ENCODE peak calls at places on chromosomes 11 and 22, in five cellular contexts. D is lower lobe of right lung, X is fibroblast of the aortic adventitia, L is progenitor cell of endocrine pancreas, K is glutamatergic neuron. N is an unnamed sample.

GRCh38 chr11:130323452-130324448 is 9.0 kb upstream of the ZBTB44 start:
- DNase-seq in L (no peak), X (peak; percentile 57), D (no peak), K (no peak), N (no peak)

GRCh38 chr22:31241936-31242335 is 29.8 kb downstream of the LIMK2 start:
- DNase-seq in D (no peak), X (peak; percentile 85), K (no peak), L (no peak), N (no peak)

GRCh38 chr11:117950320-117950719 is 21.1 kb upstream of the TMPRSS13 start:
- DNase-seq in D (no peak), K (no peak), L (no peak), X (no peak), N (no peak)

GRCh38 chr11:45904309-45904915 is 2.7 kb downstream of the FREY1 start:
- DNase-seq in X (no peak), L (no peak), D (no peak), K (no peak), N (no peak)

GRCh38 chr22:41620646-41621098 is at the start of gene DESI1:
- DNase-seq in K (no peak), L (no peak), X (no peak), D (no peak), N (no peak)

GRCh38 chr11:105219269-105219668 is 79.7 kb upstream of the CARD18 start:
- DNase-seq in K (no peak), L (no peak), X (no peak), D (no peak), N (no peak)

GRCh38 chr22:19579880-19580279 is 55.7 kb upstream of the CLDN5 start:
- DNase-seq in X (no peak), D (peak; percentile 57), L (no peak), K (no peak), N (no peak)

GRCh38 chr22:37739611-37740049 is 42.8 kb downstream of the TRIOBP start:
- DNase-seq in D (peak; percentile 84), X (no peak), K (no peak), L (no peak), N (no peak)

GRCh38 chr11:130782361-130783221 is 133.7 kb downstream of the SNX19 start:
- DNase-seq in X (peak; percentile 98), K (no peak), D (no peak), L (no peak), N (no peak)

GRCh38 chr11:131899954-131900580 is 529.7 kb downstream of the NTM start:
- DNase-seq in D (no peak), L (no peak), X (peak; percentile 31), K (no peak), N (no peak)

GRCh38 chr11:84899740-84900139 is 727.4 kb downstream of the DLG2 start:
- DNase-seq in L (no peak), D (no peak), X (no peak), K (no peak), N (no peak)

GRCh38 chr11:111359223-111360149 is 19.6 kb downstream of the POU2AF1 start:
- DNase-seq in D (no peak), X (no peak), L (no peak), K (no peak), N (no peak)
- TF ChIP-seq CTCF in D (no peak), X (no peak), L (no peak), K (no peak), N (peak; percentile 14)

DNA sequence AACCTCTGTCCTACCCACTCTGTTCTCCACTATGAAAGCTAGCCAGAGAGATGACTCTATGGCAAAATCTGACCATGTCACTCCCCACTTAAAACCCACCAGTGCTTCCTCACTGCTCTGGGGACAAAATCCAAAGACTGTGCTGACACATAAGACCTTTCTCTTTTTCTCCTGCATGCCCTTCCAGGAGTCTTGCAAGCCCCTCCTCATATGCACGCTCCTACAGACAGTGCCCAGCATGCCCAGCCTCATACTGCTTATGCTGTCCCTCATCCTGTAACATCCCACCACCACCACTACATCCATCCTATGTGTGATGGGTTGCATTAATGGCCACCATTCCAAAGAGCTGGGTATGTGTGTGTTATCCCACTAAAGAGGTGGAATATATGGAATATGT is 118.3 kb downstream of the BUD13 start:
- DNase-seq in D (no peak), L (no peak), K (no peak), X (no peak), N (no peak)
- TF ChIP-seq CTCF in D (no peak), L (no peak), K (no peak), X (no peak), N (no peak)

GRCh38 chr11:125942771-125943428 is 2.9 kb upstream of the VSIG10L2 start:
- DNase-seq in K (no peak), X (no peak), D (no peak), L (no peak), N (no peak)

GRCh38 chr11:125941241-125941605 is 4.6 kb upstream of the VSIG10L2 start:
- DNase-seq in D (no peak), K (no peak), X (no peak), L (no peak), N (no peak)

GRCh38 chr11:125943661-125944349 is 2.0 kb upstream of the VSIG10L2 start:
- DNase-seq in X (no peak), K (no peak), D (no peak), L (no peak), N (no peak)

GRCh38 chr11:125941606-125942275 is 4.1 kb upstream of the VSIG10L2 start:
- DNase-seq in K (peak; percentile 88), X (peak; percentile 37), L (peak; percentile 51), D (peak; percentile 71), N (no peak)

DNA sequence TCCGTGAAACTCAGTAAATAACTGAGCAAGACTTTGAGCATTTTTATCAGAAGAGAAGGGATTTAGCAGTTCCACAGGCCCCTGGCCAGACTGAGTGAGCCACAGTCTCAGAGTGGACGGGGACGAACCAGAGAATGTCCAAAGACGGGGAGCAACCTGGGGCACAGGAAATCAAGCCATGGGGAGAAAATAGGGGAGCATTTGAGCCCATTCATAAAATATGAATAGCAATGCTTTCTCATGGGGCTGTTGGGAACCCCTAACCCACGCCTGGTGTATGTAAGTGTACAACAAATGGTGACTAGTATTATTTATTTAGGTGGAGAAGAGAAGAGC is 3.6 kb upstream of the VSIG10L2 start:
- DNase-seq in D (no peak), K (no peak), X (no peak), L (no peak), N (no peak)
- TF ChIP-seq CTCF in D (no peak), K (peak; percentile 3), X (no peak), L (no peak), N (peak; percentile 45)

GRCh38 chr11:48022445-48022844 is 42.1 kb downstream of the PTPRJ start:
- DNase-seq in L (no peak), K (no peak), X (no peak), D (no peak), N (no peak)

GRCh38 chr11:48025293-48025982 is 45.1 kb downstream of the PTPRJ start:
- DNase-seq in K (no peak), L (no peak), X (no peak), D (no peak), N (no peak)

GRCh38 chr11:48028909-48029685 is 48.7 kb downstream of the PTPRJ start:
- DNase-seq in L (no peak), X (peak; percentile 46), K (no peak), D (no peak), N (no peak)

GRCh38 chr11:48024635-48025071 is 44.3 kb downstream of the PTPRJ start:
- DNase-seq in K (no peak), D (no peak), L (no peak), X (no peak), N (no peak)

GRCh38 chr11:48025983-48026340 is 45.6 kb downstream of the PTPRJ start:
- DNase-seq in L (no peak), X (no peak), K (no peak), D (no peak), N (no peak)
- TF ChIP-seq CTCF in L (no peak), X (no peak), K (no peak), D (no peak), N (no peak)

GRCh38 chr11:112871909-112872511 is 89.2 kb upstream of the NCAM1 start:
- DNase-seq in L (no peak), K (peak; percentile 63), X (no peak), D (no peak), N (no peak)
- TF ChIP-seq CTCF in L (no peak), K (no peak), X (no peak), D (no peak), N (no peak)

DNA sequence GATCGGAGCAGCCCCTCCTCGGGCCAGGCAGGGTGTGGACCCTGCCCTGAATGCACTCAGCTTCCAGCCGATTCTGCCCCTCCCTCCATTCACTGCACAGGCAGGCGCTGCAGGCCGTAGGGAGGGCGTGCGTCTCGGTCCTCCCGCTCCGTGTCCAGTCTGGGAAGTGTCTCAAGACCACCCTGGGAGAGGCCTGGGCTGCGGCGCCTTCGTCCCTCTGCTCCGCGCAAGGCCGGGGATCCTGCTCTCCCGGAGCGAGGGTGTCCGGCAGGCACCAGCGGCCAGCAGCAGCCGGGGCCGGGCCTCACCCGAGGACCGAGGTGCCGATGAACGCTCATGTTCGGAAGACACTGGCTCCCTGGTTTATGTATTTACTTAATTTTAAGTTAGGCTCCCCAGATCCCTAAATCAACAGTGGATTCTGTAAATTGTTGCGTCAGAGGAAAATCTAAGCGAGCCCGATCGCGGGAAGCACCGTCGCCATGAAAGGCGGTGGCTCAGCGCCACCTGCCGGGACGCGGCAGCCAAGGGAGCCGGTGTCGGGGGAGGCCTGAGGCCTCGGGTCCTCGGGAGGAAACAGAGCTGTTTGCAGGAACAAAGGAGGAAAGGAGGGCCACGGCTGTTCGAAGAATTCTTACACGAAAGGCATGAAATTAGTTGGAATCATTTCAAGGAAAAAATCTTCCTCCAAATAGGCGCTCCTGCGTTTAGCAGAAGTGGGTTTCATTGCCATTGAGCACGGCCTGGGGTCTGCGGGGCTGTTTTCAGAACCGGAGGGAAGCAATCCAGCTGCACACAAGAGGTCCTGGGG is 195.3 kb downstream of the BRD1 start:
- DNase-seq in X (peak; percentile 2), K (no peak), D (peak; percentile 51), L (peak; percentile 73), N (no peak)
- TF ChIP-seq CTCF in X (peak; percentile 33), K (no peak), D (peak; percentile 86), L (peak; percentile 97), N (peak; percentile 98)

DNA sequence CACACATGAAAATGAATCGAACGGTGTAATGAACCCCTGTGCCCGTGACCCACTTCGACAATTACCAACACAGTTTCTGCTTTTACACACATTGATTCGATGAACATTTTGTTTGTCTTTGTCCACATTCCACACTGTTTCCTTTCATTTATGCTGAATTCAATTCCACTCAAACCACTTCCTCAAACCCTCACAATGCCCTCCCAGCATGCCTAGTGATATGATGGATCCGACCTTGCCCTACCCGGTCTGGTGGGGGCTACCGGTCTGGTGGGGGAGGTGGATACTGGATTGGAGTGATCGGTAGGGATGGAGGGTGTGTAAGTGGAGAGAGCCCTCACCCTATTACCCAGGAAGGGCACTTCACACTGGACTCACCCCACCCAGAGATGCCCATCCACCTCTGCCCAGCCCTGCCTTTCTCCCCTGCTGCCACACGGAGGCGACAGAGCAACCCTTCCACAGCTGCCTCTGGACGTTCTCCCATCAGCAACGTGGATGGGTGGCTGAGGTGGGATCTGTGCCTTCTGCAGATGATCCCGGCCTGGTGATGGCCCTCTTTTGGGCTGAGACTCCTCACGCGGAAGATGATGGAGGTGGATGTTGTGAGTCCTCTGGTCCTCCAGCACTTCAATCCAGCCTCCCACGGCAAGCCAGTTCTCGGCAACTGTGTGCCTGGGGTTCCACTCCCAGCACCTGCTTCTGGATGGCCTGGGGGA is 33.0 kb upstream of the P2RY2 start:
- DNase-seq in X (peak; percentile 57), L (peak; percentile 46), D (peak; percentile 79), K (peak; percentile 79), N (no peak)
- TF ChIP-seq CTCF in X (peak; percentile 96), L (peak; percentile 85), D (peak; percentile 84), K (peak; percentile 74), N (peak; percentile 85)

GRCh38 chr11:115869780-115870431 is 365.7 kb upstream of the CADM1 start:
- DNase-seq in D (no peak), K (peak; percentile 74), L (no peak), X (no peak), N (no peak)
- TF ChIP-seq CTCF in D (peak; percentile 43), K (peak; percentile 79), L (peak; percentile 71), X (no peak), N (peak; percentile 80)